ENCODE peak calls at places on chromosome 21, in six cellular contexts. S is lower lobe of right lung, C is spleen, U is tibial artery, B is heart left ventricle, D is fibroblast of the aortic adventitia. H is an unnamed sample.

GRCh38 chr21:29938968-29939858 is 583 bp downstream of the GRIK1 start:
- DNase-seq in S (no peak), C (peak), U (no peak), B (no peak), D (no peak), H (no peak)

GRCh38 chr21:45969921-45970673 is 11.5 kb upstream of the COL6A1 start:
- DNase-seq in S (peak), C (no peak), U (no peak), B (no peak), D (no peak), H (no peak)

GRCh38 chr21:30491963-30492428 is at the start of gene KRTAP19-3:
- DNase-seq in S (no peak), C (no peak), U (no peak), B (no peak), D (no peak), H (no peak)

GRCh38 chr21:44526096-44526997 is 13.6 kb downstream of the KRTAP10-1 start:
- DNase-seq in S (peak), C (no peak), U (peak), B (no peak), D (no peak), H (no peak)

GRCh38 chr21:35924714-35925301 is 135.5 kb downstream of the SETD4 start:
- DNase-seq in S (no peak), C (no peak), U (no peak), B (no peak), D (peak), H (peak)

GRCh38 chr21:34330055-34330454 is 33.8 kb upstream of the KCNE2 start:
- DNase-seq in S (no peak), C (no peak), U (no peak), B (no peak), D (no peak), H (no peak)

GRCh38 chr21:45883090-45883489 is 98.5 kb upstream of the COL6A1 start:
- DNase-seq in S (no peak), C (no peak), U (no peak), B (no peak), D (no peak), H (no peak)

GRCh38 chr21:44657635-44658183 is at the start of gene KRTAP12-3:
- DNase-seq in S (no peak), C (peak), U (no peak), B (no peak), D (no peak), H (no peak)

GRCh38 chr21:34996304-34997081 is 52.6 kb downstream of the RUNX1 start:
- DNase-seq in S (peak), C (no peak), U (peak), B (no peak), D (peak), H (peak)

GRCh38 chr21:45227735-45228134 is 60.0 kb downstream of the POFUT2 start:
- DNase-seq in S (no peak), C (no peak), U (no peak), B (no peak), D (no peak), H (no peak)

GRCh38 chr21:36250423-36251075 is 69.4 kb upstream of the MORC3 start:
- DNase-seq in S (no peak), C (no peak), U (no peak), B (no peak), D (no peak), H (no peak)

GRCh38 chr21:34548782-34549376 is 36.9 kb upstream of the KCNE1 start:
- DNase-seq in S (no peak), C (no peak), U (no peak), B (no peak), D (no peak), H (no peak)

GRCh38 chr21:44914176-44914874 is 6.4 kb downstream of the ITGB2 start:
- DNase-seq in S (peak), C (peak), U (no peak), B (peak), D (no peak), H (no peak)

GRCh38 chr21:37383066-37383465 is 16.5 kb downstream of the DYRK1A start:
- DNase-seq in S (no peak), C (no peak), U (no peak), B (no peak), D (peak), H (peak)

GRCh38 chr21:29181799-29182470 is 51.5 kb downstream of the MAP3K7CL start:
- DNase-seq in S (no peak), C (no peak), U (no peak), B (no peak), D (peak), H (peak)

GRCh38 chr21:41234574-41234973 is 66.6 kb downstream of the BACE2 start:
- DNase-seq in S (no peak), C (no peak), U (no peak), B (no peak), D (no peak), H (no peak)

GRCh38 chr21:37072239-37072987 is 458 bp downstream of the PIGP start:
- DNase-seq in S (no peak), C (no peak), U (peak), B (no peak), D (peak), H (no peak)

GRCh38 chr21:16002872-16003466 is 273.2 kb downstream of the USP25 start:
- DNase-seq in S (no peak), C (no peak), U (no peak), B (no peak), D (peak), H (peak)

GRCh38 chr21:40194181-40194580 is 326.9 kb downstream of the PCP4 start:
- DNase-seq in S (no peak), C (no peak), U (no peak), B (no peak), D (no peak), H (no peak)

GRCh38 chr21:44989538-44989888 is 49.7 kb downstream of the SLX9 start:
- DNase-seq in S (peak), C (peak), U (no peak), B (peak), D (no peak), H (no peak)

GRCh38 chr21:19275065-19275464 is 871.5 kb upstream of the TMPRSS15 start:
- DNase-seq in S (no peak), C (no peak), U (no peak), B (no peak), D (no peak), H (no peak)

GRCh38 chr21:29470397-29470796 is 171.7 kb downstream of the BACH1 start:
- DNase-seq in S (no peak), C (no peak), U (no peak), B (no peak), D (no peak), H (no peak)

GRCh38 chr21:45532826-45533730 is 9.2 kb downstream of the SLC19A1 start:
- DNase-seq in S (peak), C (peak), U (no peak), B (peak), D (no peak), H (no peak)

GRCh38 chr21:37787456-37787855 is 128.8 kb downstream of the KCNJ6 start:
- DNase-seq in S (no peak), C (no peak), U (no peak), B (no peak), D (peak), H (peak)

DNA sequence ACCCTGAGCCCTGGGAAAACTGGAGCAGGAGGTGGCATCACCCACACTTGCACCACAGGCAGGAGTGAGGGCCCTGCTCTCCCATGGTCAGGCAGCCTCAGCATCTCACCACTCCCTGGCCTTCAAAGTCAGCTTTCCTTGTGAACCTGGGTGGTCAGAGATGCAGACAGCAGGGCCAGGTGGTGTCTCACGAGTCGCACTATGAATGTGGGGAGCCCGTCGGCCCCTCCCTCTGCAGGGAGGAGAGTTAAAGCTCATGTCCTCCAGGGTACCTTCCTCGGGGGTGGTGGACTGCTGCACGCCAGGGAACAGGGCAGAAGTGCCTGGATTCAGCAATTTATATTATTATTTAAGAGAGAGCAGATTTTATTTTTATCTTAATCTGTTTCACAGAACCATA is 24.1 kb downstream of the ABCG1 start:
- DNase-seq in S (peak), C (no peak), U (no peak), B (peak), D (no peak), H (no peak)
- H3K4me3 ChIP-seq in S (no peak), C (no peak), U (no peak), B (no peak), D (no peak), H (no peak)

GRCh38 chr21:21373969-21374368 is 375.8 kb downstream of the NCAM2 start:
- DNase-seq in S (no peak), C (no peak), U (no peak), B (no peak), D (peak), H (peak)
- TF ChIP-seq CTCF in S (no peak), C (no peak), U (no peak), B (no peak), D (peak), H (peak)

GRCh38 chr21:27825035-27825434 is 858.1 kb upstream of the ADAMTS5 start:
- DNase-seq in S (no peak), C (no peak), U (no peak), B (no peak), D (no peak), H (no peak)

GRCh38 chr21:27819299-27819698 is 852.4 kb upstream of the ADAMTS5 start:
- DNase-seq in S (no peak), C (no peak), U (no peak), B (no peak), D (no peak), H (no peak)

GRCh38 chr21:27820342-27820741 is 853.5 kb upstream of the ADAMTS5 start:
- DNase-seq in S (no peak), C (no peak), U (no peak), B (no peak), D (no peak), H (no peak)

GRCh38 chr21:27827972-27828371 is 861.1 kb upstream of the ADAMTS5 start:
- DNase-seq in S (no peak), C (no peak), U (no peak), B (no peak), D (no peak), H (no peak)

GRCh38 chr21:27823652-27824201 is 856.8 kb upstream of the ADAMTS5 start:
- DNase-seq in S (no peak), C (no peak), U (no peak), B (no peak), D (no peak), H (no peak)
- H3K4me3 ChIP-seq in S (no peak), C (no peak), U (no peak), B (no peak), D (no peak), H (no peak)

GRCh38 chr21:31566061-31566460 is 93.4 kb upstream of the SOD1 start:
- DNase-seq in S (no peak), C (no peak), U (no peak), B (no peak), D (no peak), H (no peak)
- TF ChIP-seq CTCF in S (no peak), C (no peak), U (no peak), B (no peak), D (peak), H (no peak)

DNA sequence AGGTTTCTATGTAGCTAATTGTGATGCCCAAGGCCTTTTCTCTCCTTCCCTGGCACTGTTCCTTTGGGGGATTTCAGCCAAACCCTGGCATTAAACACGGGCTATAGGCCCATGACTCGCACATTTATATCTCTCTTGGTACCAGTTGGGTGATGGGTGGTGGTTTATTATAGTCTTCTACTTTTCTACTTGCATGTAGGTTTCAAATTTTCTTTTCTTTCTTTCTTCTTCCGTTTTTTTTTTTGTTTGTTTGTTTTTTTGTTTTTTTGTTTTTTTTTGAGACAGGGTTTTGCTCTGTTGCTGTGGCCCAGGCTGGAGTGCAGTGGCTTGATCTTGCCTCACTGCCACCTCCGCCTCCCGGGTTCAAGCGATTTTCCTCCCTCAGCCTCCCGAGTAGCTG is 1.1 kb downstream of the IL10RB start:
- DNase-seq in S (no peak), C (no peak), U (no peak), B (no peak), D (peak), H (no peak)
- H3K4me3 ChIP-seq in S (peak), C (peak), U (peak), B (peak), D (peak), H (peak)

GRCh38 chr21:32403201-32403701 is 9.3 kb upstream of the EVA1C start:
- DNase-seq in S (peak), C (no peak), U (peak), B (peak), D (peak), H (peak)
- TF ChIP-seq CTCF in S (peak), C (no peak), U (peak), B (peak), D (peak), H (peak)

GRCh38 chr21:39048574-39048973 is 134.7 kb downstream of the PSMG1 start:
- DNase-seq in S (no peak), C (no peak), U (no peak), B (no peak), D (peak), H (peak)
- H3K4me3 ChIP-seq in S (no peak), C (no peak), U (no peak), B (no peak), D (no peak), H (no peak)

GRCh38 chr21:25283720-25284119 is 323.6 kb downstream of the MRPL39 start:
- DNase-seq in S (no peak), C (no peak), U (no peak), B (no peak), D (peak), H (peak)
- TF ChIP-seq CTCF in S (peak), C (peak), U (no peak), B (no peak), D (peak), H (peak)

H was measured in cardiac fibroblast.